ENCODE peak calls at places on chromosomes 3 and 15, in six cellular contexts. E is hypothalamus, A is H7, M is NCI-H1105, P is right lobe of liver, O is astrocyte of the spinal cord. D is an unnamed sample.

GRCh38 chr3:128313181-128313725 is 153.4 kb downstream of the DNAJB8 start:
- DNase-seq in E (no peak), A (no peak), M (no peak), P (no peak), O (no peak), D (no peak)

GRCh38 chr3:56125358-56126005 is 342.8 kb downstream of the ERC2 start:
- DNase-seq in E (no peak), A (no peak), M (no peak), P (no peak), O (peak; percentile 57), D (no peak)

GRCh38 chr15:69403611-69404010 is 10.5 kb upstream of the KIF23 start:
- DNase-seq in E (no peak), A (no peak), M (no peak), P (no peak), O (peak; percentile 85), D (no peak)

GRCh38 chr3:151281671-151282334 is 3.5 kb upstream of the P2RY14 start:
- DNase-seq in E (no peak), A (no peak), M (no peak), P (no peak), O (peak; percentile 43), D (no peak)

GRCh38 chr3:177410734-177411133 is 213.5 kb upstream of the TBL1XR1 start:
- DNase-seq in E (no peak), A (no peak), M (peak; percentile 78), P (no peak), O (no peak), D (peak; percentile 99)

GRCh38 chr3:5187920-5188418 is 462 bp downstream of the EDEM1 start:
- DNase-seq in E (no peak), A (peak; percentile 77), M (no peak), P (peak; percentile 58), O (no peak), D (no peak)

GRCh38 chr3:172537521-172538158 is 14.4 kb upstream of the TNFSF10 start:
- DNase-seq in E (no peak), A (no peak), M (no peak), P (no peak), O (no peak), D (no peak)

GRCh38 chr3:60463655-60464054 is 787.6 kb downstream of the FHIT start:
- DNase-seq in E (no peak), A (no peak), M (no peak), P (no peak), O (no peak), D (no peak)

GRCh38 chr3:181564222-181564621 is 147.5 kb upstream of the SOX2 start:
- DNase-seq in E (no peak), A (no peak), M (no peak), P (no peak), O (no peak), D (no peak)

GRCh38 chr15:48946088-48946839 is 17.5 kb downstream of the SHC4 start:
- DNase-seq in E (no peak), A (no peak), M (no peak), P (no peak), O (peak; percentile 56), D (no peak)

GRCh38 chr3:98711426-98711825 is 51.7 kb upstream of the ST3GAL6 start:
- DNase-seq in E (no peak), A (no peak), M (no peak), P (no peak), O (no peak), D (no peak)

GRCh38 chr3:18761530-18761929 is 336.4 kb upstream of the SATB1 start:
- DNase-seq in E (no peak), A (no peak), M (no peak), P (no peak), O (no peak), D (no peak)

GRCh38 chr3:66938338-66938963 is 59.7 kb upstream of the KBTBD8 start:
- DNase-seq in E (no peak), A (peak; percentile 35), M (peak; percentile 38), P (peak; percentile 47), O (peak; percentile 64), D (peak; percentile 47)

GRCh38 chr3:1561397-1561796 is 468.6 kb downstream of the CNTN6 start:
- DNase-seq in E (no peak), A (no peak), M (no peak), P (no peak), O (no peak), D (no peak)

GRCh38 chr3:177569823-177570657 is 372.8 kb upstream of the TBL1XR1 start:
- DNase-seq in E (no peak), A (no peak), M (peak; percentile 52), P (no peak), O (no peak), D (no peak)

GRCh38 chr3:184832044-184832443 is 20.1 kb downstream of the VPS8 start:
- DNase-seq in E (no peak), A (no peak), M (no peak), P (no peak), O (no peak), D (no peak)

GRCh38 chr15:63283126-63283525 is 5.7 kb downstream of the APH1B start:
- DNase-seq in E (no peak), A (no peak), M (no peak), P (peak; percentile 55), O (no peak), D (no peak)

GRCh38 chr3:127473244-127474024 is 117.1 kb downstream of the TPRA1 start:
- DNase-seq in E (no peak), A (peak; percentile 97), M (peak; percentile 56), P (peak; percentile 62), O (no peak), D (peak; percentile 38)

GRCh38 chr3:149364624-149365023 is 12.8 kb downstream of the TM4SF1 start:
- DNase-seq in E (no peak), A (no peak), M (no peak), P (no peak), O (no peak), D (no peak)

GRCh38 chr3:138442433-138442832 is 8.0 kb downstream of the ESYT3 start:
- DNase-seq in E (no peak), A (peak; percentile 66), M (no peak), P (no peak), O (peak; percentile 58), D (no peak)

GRCh38 chr3:159929181-159929893 is 59.3 kb upstream of the IL12A start:
- DNase-seq in E (no peak), A (no peak), M (no peak), P (no peak), O (peak; percentile 90), D (no peak)

GRCh38 chr15:100995471-100996430 is 76.6 kb downstream of the LRRK1 start:
- DNase-seq in E (no peak), A (no peak), M (no peak), P (no peak), O (peak; percentile 4), D (no peak)

GRCh38 chr3:197878427-197878826 is 71.6 kb upstream of the RPL35A start:
- DNase-seq in E (no peak), A (no peak), M (no peak), P (no peak), O (no peak), D (no peak)

GRCh38 chr3:11596387-11596786 is 47.3 kb downstream of the VGLL4 start:
- DNase-seq in E (no peak), A (no peak), M (no peak), P (no peak), O (no peak), D (no peak)

GRCh38 chr3:15241341-15241740 is 35.3 kb downstream of the CAPN7 start:
- DNase-seq in E (no peak), A (peak; percentile 51), M (no peak), P (no peak), O (no peak), D (no peak)

D was measured in DMS153.